ENCODE peak calls at places on chromosomes 5 and 9, in four cellular contexts. H is hepatic stellate cell; U is naive thymus-derived CD8-positive, alpha-beta T cell; A is colonic mucosa. F is an unnamed sample.

GRCh38 chr5:180441577-180441976 is 52.6 kb upstream of the CNOT6 start:
- DNase-seq in H (no peak), U (no peak), A (no peak), F (no peak)

GRCh38 chr5:128213340-128213739 is 129.8 kb downstream of the SLC12A2 start:
- DNase-seq in H (no peak), U (no peak), A (peak), F (peak)

GRCh38 chr9:72703574-72703973 is 182.2 kb downstream of the TMC1 start:
- DNase-seq in H (no peak), U (no peak), A (no peak), F (no peak)

GRCh38 chr9:113505963-113506624 is 42.6 kb downstream of the RGS3 start:
- DNase-seq in H (no peak), U (no peak), A (no peak), F (no peak)

GRCh38 chr9:81776390-81776789 is 87.0 kb upstream of the TLE1 start:
- DNase-seq in H (no peak), U (no peak), A (no peak), F (no peak)

GRCh38 chr9:93326056-93326455 is 125.4 kb upstream of the FAM120A start:
- DNase-seq in H (no peak), U (no peak), A (no peak), F (no peak)

GRCh38 chr9:124747065-124747464 is 24.0 kb downstream of the NR6A1 start:
- DNase-seq in H (no peak), U (no peak), A (no peak), F (no peak)

GRCh38 chr9:128696923-128697707 is 5.2 kb upstream of the PKN3 start:
- DNase-seq in H (no peak), U (no peak), A (no peak), F (no peak)

GRCh38 chr5:38069360-38069759 is 189.0 kb upstream of the EGFLAM start:
- DNase-seq in H (no peak), U (no peak), A (no peak), F (no peak)

GRCh38 chr9:4356306-4356705 is 56.4 kb upstream of the GLIS3 start:
- DNase-seq in H (no peak), U (no peak), A (no peak), F (no peak)

GRCh38 chr5:134345996-134346395 is 21.0 kb downstream of the CDKL3 start:
- DNase-seq in H (no peak), U (no peak), A (no peak), F (no peak)

GRCh38 chr5:138664276-138664943 is 88.8 kb upstream of the CTNNA1 start:
- DNase-seq in H (no peak), U (no peak), A (no peak), F (no peak)

GRCh38 chr9:109956811-109957440 is 176.9 kb downstream of the PALM2AKAP2 start:
- DNase-seq in H (no peak), U (no peak), A (no peak), F (no peak)

GRCh38 chr5:60829490-60830266 is 14.4 kb downstream of the ELOVL7 start:
- DNase-seq in H (no peak), U (no peak), A (no peak), F (no peak)

GRCh38 chr9:84330246-84330645 is 10.3 kb downstream of the SLC28A3 start:
- DNase-seq in H (no peak), U (no peak), A (no peak), F (no peak)

GRCh38 chr9:134327671-134328231 is 1.5 kb downstream of the RXRA start:
- DNase-seq in H (no peak), U (no peak), A (no peak), F (no peak)

GRCh38 chr5:5332287-5332686 is 90.2 kb upstream of the ICE1 start:
- DNase-seq in H (no peak), U (no peak), A (no peak), F (no peak)

GRCh38 chr5:149471406-149472183 is 79.6 kb downstream of the CSNK1A1 start:
- DNase-seq in H (no peak), U (no peak), A (peak), F (no peak)

GRCh38 chr9:29214702-29215248 is 1641.5 kb upstream of the C9orf72 start:
- DNase-seq in H (no peak), U (no peak), A (peak), F (no peak)

GRCh38 chr5:165134146-165134545 is 1628.7 kb downstream of the MAT2B start:
- DNase-seq in H (no peak), U (no peak), A (no peak), F (no peak)

GRCh38 chr5:129306725-129307124 is 153.4 kb upstream of the ADAMTS19 start:
- DNase-seq in H (no peak), U (no peak), A (no peak), F (no peak)

GRCh38 chr9:113011911-113012381 is at the start of gene ZNF883:
- DNase-seq in H (peak), U (peak), A (peak), F (peak)